ENCODE peak calls at places on chromosome 19, in four cellular contexts. K, H, R and N are unnamed samples.

GRCh38 chr19:47573076-47574026 is at the start of gene ZNF541:
- DNase-seq in K (no peak), H (no peak), R (peak), N (peak)

GRCh38 chr19:52451241-52451640 is 2.1 kb upstream of the ZNF578 start:
- DNase-seq in K (no peak), H (no peak), R (no peak), N (no peak)

GRCh38 chr19:12833747-12834417 is 497 bp downstream of the RTBDN start:
- DNase-seq in K (no peak), H (no peak), R (peak), N (peak)

GRCh38 chr19:11197291-11198174 is at the start of gene KANK2:
- DNase-seq in K (peak), H (peak), R (peak), N (peak)

GRCh38 chr19:33386361-33386858 is 12.9 kb downstream of the CEBPG start:
- DNase-seq in K (no peak), H (no peak), R (no peak), N (no peak)

GRCh38 chr19:4257025-4257424 is 10.1 kb downstream of the YJU2 start:
- DNase-seq in K (no peak), H (no peak), R (no peak), N (no peak)

GRCh38 chr19:2245273-2245672 is 3.9 kb upstream of the AMH start:
- DNase-seq in K (no peak), H (no peak), R (no peak), N (no peak)

GRCh38 chr19:57171551-57172081 is 4.3 kb upstream of the DUXA start:
- DNase-seq in K (peak), H (no peak), R (no peak), N (peak)

GRCh38 chr19:47899335-47899734 is 13.2 kb upstream of the SULT2A1 start:
- DNase-seq in K (no peak), H (no peak), R (no peak), N (no peak)

GRCh38 chr19:3120611-3121231 is 15.1 kb upstream of the GNA15 start:
- DNase-seq in K (no peak), H (no peak), R (no peak), N (no peak)

GRCh38 chr19:37942516-37942902 is 35.5 kb downstream of the SIPA1L3 start:
- DNase-seq in K (no peak), H (no peak), R (no peak), N (no peak)

GRCh38 chr19:5147971-5148793 is 179.3 kb downstream of the KDM4B start:
- DNase-seq in K (no peak), H (no peak), R (no peak), N (peak)

GRCh38 chr19:29372921-29373797 is 152.6 kb upstream of the VSTM2B start:
- DNase-seq in K (no peak), H (no peak), R (no peak), N (no peak)

GRCh38 chr19:41421314-41421713 is 5.9 kb downstream of the B3GNT8 start:
- DNase-seq in K (no peak), H (no peak), R (no peak), N (no peak)
- TF ChIP-seq ETV6 in K (no peak), H (no peak), R (no peak), N (no peak)

GRCh38 chr19:35108730-35109129 is 6.9 kb upstream of the FXYD3 start:
- DNase-seq in K (no peak), H (no peak), R (no peak), N (no peak)
- TF ChIP-seq ATF2 in K (no peak), H (no peak), R (no peak), N (no peak)

GRCh38 chr19:46481187-46481586 is 9.8 kb upstream of the PNMA8A start:
- DNase-seq in K (no peak), H (no peak), R (no peak), N (no peak)

GRCh38 chr19:46482645-46483044 is 11.3 kb upstream of the PNMA8A start:
- DNase-seq in K (no peak), H (no peak), R (no peak), N (no peak)

GRCh38 chr19:46478356-46478986 is 7.1 kb upstream of the PNMA8A start:
- DNase-seq in K (no peak), H (no peak), R (peak), N (peak)

GRCh38 chr19:46481947-46482346 is 10.6 kb upstream of the PNMA8A start:
- DNase-seq in K (no peak), H (no peak), R (no peak), N (no peak)

DNA sequence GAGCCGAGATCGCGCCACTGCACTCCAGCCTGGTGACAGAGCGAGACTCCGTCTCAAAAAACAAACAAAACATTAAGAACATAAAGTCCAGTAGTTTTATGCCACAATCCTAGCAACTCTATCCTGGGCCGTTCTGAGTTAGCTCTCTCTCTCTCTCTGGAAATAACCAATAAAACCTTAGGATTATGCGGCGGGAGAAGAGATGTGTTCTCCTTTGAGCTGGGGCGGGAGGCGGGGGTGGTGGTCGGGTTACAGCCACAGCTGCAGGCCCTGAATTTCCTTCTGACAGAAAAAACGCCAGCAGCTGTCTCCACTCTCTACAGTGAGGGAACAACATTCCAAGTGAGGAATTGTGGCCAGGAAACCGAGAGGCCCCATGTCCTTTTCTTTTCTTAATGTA is 9.0 kb upstream of the PNMA8A start:
- DNase-seq in K (no peak), H (no peak), R (no peak), N (no peak)
- TF ChIP-seq ETV6 in K (no peak), H (no peak), R (no peak), N (no peak)

DNA sequence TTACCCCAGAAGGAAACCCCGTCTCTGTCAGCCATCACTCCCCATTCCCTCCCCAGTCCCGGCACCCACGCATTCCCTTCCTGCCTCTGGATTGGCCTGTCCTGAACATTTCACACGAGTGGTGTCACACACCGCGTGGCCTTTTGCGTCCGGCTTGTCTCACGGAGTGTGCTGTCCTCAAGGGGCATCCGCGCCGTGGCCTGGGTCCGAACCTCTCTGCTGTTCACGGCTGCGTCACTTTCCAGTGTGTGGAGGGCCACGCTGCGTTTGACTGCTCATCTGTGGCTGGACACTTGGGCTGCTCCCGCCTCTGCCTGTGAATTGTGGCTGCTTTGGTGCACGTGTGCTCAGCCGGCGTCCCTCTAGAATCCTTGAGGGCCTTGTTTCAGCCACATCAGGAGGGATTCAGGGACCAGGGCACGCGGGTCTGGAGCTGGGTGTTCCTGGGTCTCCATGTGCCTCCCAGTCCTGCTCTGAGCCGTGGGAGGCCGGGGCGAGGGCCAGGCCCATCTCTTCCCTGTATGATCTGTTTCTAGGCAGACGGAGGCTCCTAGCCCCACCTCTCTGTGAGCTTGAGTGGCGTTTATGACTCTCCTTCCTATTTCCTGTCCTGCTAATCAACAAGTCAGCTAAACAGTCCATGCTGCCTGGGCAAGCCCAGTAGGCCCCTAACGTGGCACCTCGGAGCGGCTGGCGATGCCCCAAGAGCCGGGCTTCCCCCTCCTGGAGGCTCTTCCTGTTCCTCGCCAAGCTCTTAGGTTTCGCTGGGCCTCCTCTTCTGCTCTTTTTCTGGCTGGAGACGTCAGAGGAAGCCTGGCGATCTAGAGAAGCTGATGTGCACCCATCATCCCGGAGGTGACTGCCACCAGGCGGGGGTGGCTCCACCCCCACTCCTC is 8.1 kb downstream of the STK11 start:
- DNase-seq in K (no peak), H (peak), R (no peak), N (no peak)
- TF ChIP-seq ATF2 in K (no peak), H (no peak), R (no peak), N (no peak)

DNA sequence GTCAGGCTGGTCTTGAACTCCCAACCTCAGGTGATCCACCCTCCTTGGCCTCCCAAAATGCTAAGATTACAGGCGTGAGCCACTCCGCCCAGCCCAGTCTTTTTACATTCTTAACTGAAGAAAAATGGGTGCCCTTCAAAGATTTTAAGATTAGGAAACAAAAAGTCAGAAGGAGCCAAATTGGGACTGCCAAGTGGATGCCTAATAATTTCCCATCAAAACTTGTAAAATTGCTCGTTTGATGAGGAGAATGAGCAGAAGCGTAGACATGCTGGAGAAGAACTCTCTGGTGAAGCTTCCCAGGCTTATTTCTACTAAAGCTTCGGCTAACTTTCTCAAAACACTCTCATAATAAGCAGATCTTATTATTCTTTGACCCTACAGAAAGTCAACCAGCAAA is 31.3 kb downstream of the NUMBL start:
- DNase-seq in K (no peak), H (no peak), R (no peak), N (no peak)
- TF ChIP-seq ETV6 in K (no peak), H (no peak), R (no peak), N (no peak)